ENCODE peak calls at places on chromosomes 7 and 10, in four cellular contexts. S, L, W and T are unnamed samples.

GRCh38 chr10:44925224-44925623 is 14.1 kb downstream of the TMEM72 start:
- DNase-seq in S (no peak), L (peak; percentile 66), W (peak; percentile 4), T (no peak)

GRCh38 chr10:17851611-17852010 is 42.5 kb downstream of the MRC1 start:
- DNase-seq in S (no peak), L (no peak), W (peak; percentile 57), T (no peak)

GRCh38 chr7:38656976-38657375 is 25.8 kb upstream of the AMPH start:
- DNase-seq in S (no peak), L (no peak), W (no peak), T (no peak)

GRCh38 chr10:85508159-85508558 is 858.4 kb downstream of the GRID1 start:
- DNase-seq in S (no peak), L (no peak), W (no peak), T (no peak)

GRCh38 chr7:93973134-93973533 is 31.0 kb downstream of the BET1 start:
- DNase-seq in S (no peak), L (no peak), W (no peak), T (no peak)

GRCh38 chr10:31578181-31578852 is 259.3 kb downstream of the ZEB1 start:
- DNase-seq in S (no peak), L (no peak), W (no peak), T (no peak)

GRCh38 chr10:61628875-61629513 is 33.7 kb upstream of the CABCOCO1 start:
- DNase-seq in S (no peak), L (no peak), W (no peak), T (no peak)

GRCh38 chr7:68063171-68063570 is 1066.5 kb downstream of the TYW1 start:
- DNase-seq in S (no peak), L (no peak), W (no peak), T (no peak)

GRCh38 chr7:128923411-128923800 is 12.9 kb upstream of the KCP start:
- DNase-seq in S (no peak), L (no peak), W (no peak), T (no peak)

GRCh38 chr10:77789016-77789415 is 137.5 kb downstream of the DLG5 start:
- DNase-seq in S (no peak), L (no peak), W (no peak), T (no peak)

GRCh38 chr7:112833082-112833481 is 42.9 kb upstream of the TMEM168 start:
- DNase-seq in S (no peak), L (no peak), W (no peak), T (no peak)

GRCh38 chr10:116708386-116708785 is 34.0 kb downstream of the HSPA12A start:
- DNase-seq in S (no peak), L (no peak), W (no peak), T (no peak)

GRCh38 chr7:29588900-29589696 is 25.5 kb downstream of the PRR15 start:
- DNase-seq in S (no peak), L (peak; percentile 48), W (no peak), T (no peak)

GRCh38 chr10:116637830-116638229 is 17.1 kb downstream of the PNLIPRP2 start:
- DNase-seq in S (no peak), L (no peak), W (no peak), T (no peak)

GRCh38 chr7:24729365-24730017 is 27.8 kb downstream of the GSDME start:
- DNase-seq in S (no peak), L (no peak), W (no peak), T (no peak)

GRCh38 chr7:73520673-73521635 is 1.1 kb downstream of the BAZ1B start:
- DNase-seq in S (no peak), L (peak; percentile 8), W (no peak), T (no peak)

GRCh38 chr10:132960651-132961419 is 18.5 kb upstream of the CFAP46 start:
- DNase-seq in S (peak; percentile 44), L (no peak), W (no peak), T (no peak)

GRCh38 chr10:5460468-5461200 is 38.7 kb downstream of the CALML5 start:
- DNase-seq in S (no peak), L (no peak), W (no peak), T (no peak)

GRCh38 chr7:8295638-8296361 is 33.8 kb upstream of the ICA1 start:
- DNase-seq in S (no peak), L (peak; percentile 44), W (peak; percentile 29), T (no peak)

GRCh38 chr10:77582710-77583115 is 54.9 kb downstream of the KCNMA1 start:
- DNase-seq in S (no peak), L (no peak), W (no peak), T (no peak)

GRCh38 chr10:128267581-128267980 is 141.4 kb upstream of the MKI67 start:
- DNase-seq in S (no peak), L (no peak), W (no peak), T (no peak)

GRCh38 chr7:12403287-12404181 is at the start of gene VWDE:
- DNase-seq in S (peak; percentile 55), L (peak; percentile 37), W (no peak), T (no peak)

GRCh38 chr7:76300210-76300731 is 2.2 kb upstream of the HSPB1 start:
- DNase-seq in S (no peak), L (no peak), W (no peak), T (no peak)

GRCh38 chr10:116836902-116837513 is 12.3 kb upstream of the ENO4 start:
- DNase-seq in S (no peak), L (no peak), W (no peak), T (no peak)

GRCh38 chr10:117536862-117537435 is 5.6 kb upstream of the EMX2 start:
- DNase-seq in S (no peak), L (peak; percentile 32), W (no peak), T (no peak)

GRCh38 chr10:62076872-62077271 is 175.4 kb downstream of the ARID5B start:
- DNase-seq in S (no peak), L (no peak), W (no peak), T (no peak)

GRCh38 chr10:72072639-72073038 is 15.7 kb downstream of the SPOCK2 start:
- DNase-seq in S (no peak), L (no peak), W (no peak), T (no peak)

GRCh38 chr7:71131256-71131752 is 640 bp upstream of the GALNT17 start:
- DNase-seq in S (no peak), L (peak; percentile 18), W (peak; percentile 57), T (no peak)

GRCh38 chr7:1533255-1533568 is 2.7 kb downstream of the MAFK start:
- DNase-seq in S (no peak), L (no peak), W (no peak), T (no peak)

GRCh38 chr7:117124585-117125220 is 171.4 kb downstream of the ST7 start:
- DNase-seq in S (peak; percentile 80), L (no peak), W (peak; percentile 67), T (no peak)

GRCh38 chr10:28991738-28992270 is 297.1 kb upstream of the LYZL1 start:
- DNase-seq in S (no peak), L (peak; percentile 68), W (peak; percentile 40), T (no peak)

GRCh38 chr10:23493711-23494110 is 54.8 kb downstream of the OTUD1 start:
- DNase-seq in S (no peak), L (no peak), W (no peak), T (no peak)

GRCh38 chr10:88181902-88182671 is 318.7 kb downstream of the PTEN start:
- DNase-seq in S (no peak), L (no peak), W (no peak), T (no peak)

GRCh38 chr7:50426280-50427045 is 23.7 kb downstream of the FIGNL1 start:
- DNase-seq in S (no peak), L (no peak), W (no peak), T (no peak)

GRCh38 chr10:97796651-97797050 is 24.9 kb upstream of the SFRP5 start:
- DNase-seq in S (no peak), L (no peak), W (no peak), T (no peak)

DNA sequence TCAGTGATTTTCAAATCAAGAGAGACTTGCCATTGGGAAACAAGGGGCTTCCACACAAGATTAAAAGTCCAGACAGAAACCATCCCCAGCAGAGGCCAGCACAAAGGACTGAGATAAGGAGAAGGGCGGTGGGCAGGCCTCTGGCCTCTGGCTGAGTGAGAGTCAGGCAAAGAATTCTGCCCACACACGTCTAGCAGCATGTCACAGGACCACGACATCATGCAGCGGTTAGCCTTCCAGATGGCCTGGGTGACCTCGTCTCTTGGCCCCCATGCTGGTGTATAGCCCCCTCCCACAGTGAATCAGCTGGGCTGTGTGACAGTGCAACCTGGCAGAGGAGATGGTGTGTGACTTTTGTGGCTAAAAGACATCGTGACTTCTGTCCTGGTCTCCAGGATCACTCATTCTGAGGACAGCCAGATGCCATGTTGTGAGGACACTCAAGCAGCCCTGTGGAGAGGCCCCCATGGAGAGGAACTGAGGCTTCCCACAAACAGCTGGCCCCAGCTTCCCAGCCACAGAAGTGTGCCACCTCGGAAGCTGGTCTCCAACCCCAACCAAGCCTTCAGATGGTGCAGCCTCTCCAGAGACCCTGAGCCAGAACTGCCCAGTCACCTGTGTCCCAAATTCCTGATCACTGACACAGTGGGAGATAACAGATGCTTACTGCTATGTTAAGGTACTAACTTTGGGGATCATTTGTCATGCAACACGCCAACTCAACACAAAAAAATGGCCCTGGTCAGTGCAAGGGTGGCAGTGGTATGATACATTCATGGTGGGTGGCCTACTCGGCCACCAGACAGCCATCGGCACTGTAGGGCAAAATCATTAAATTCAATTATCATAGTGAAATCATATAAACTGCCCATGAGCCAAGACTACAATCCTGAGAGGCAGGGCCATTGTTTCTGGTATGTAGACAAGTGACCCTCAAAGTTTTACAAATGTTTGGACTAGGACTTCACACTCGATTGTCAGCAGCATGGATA is 73.2 kb downstream of the TNS3 start:
- DNase-seq in S (no peak), L (no peak), W (no peak), T (no peak)
- TF ChIP-seq CTCF in S (no peak), L (no peak), W (no peak), T (no peak)

GRCh38 chr7:150753826-150754603 is 16.8 kb downstream of the GIMAP5 start:
- DNase-seq in S (no peak), L (no peak), W (no peak), T (no peak)
- TF ChIP-seq CTCF in S (peak; percentile 26), L (peak; percentile 24), W (peak; percentile 54), T (no peak)

GRCh38 chr7:115747174-115747573 is 283.4 kb downstream of the TFEC start:
- DNase-seq in S (no peak), L (no peak), W (no peak), T (no peak)

GRCh38 chr7:115754226-115754625 is 276.3 kb downstream of the TFEC start:
- DNase-seq in S (no peak), L (no peak), W (no peak), T (no peak)

GRCh38 chr7:115749924-115750323 is 280.6 kb downstream of the TFEC start:
- DNase-seq in S (no peak), L (no peak), W (no peak), T (no peak)

GRCh38 chr7:115748123-115748738 is 282.3 kb downstream of the TFEC start:
- DNase-seq in S (no peak), L (peak; percentile 8), W (no peak), T (no peak)
- TF ChIP-seq CTCF in S (peak; percentile 28), L (no peak), W (no peak), T (no peak)

GRCh38 chr7:100827330-100828226 is at the start of gene EPHB4:
- DNase-seq in S (peak; percentile 95), L (peak; percentile 87), W (peak; percentile 88), T (no peak)
- TF ChIP-seq CTCF in S (peak; percentile 22), L (peak; percentile 14), W (peak; percentile 55), T (no peak)